ENCODE peak calls at places on chromosome 22, in six cellular contexts. One of them, this sample, is unnamed.

GRCh38 chr22:19607198-19608113 is 83.2 kb upstream of the CLDN5 start:
- DNase-seq in epithelial cell of proximal tubule: no peak
- DNase-seq in heart left ventricle: no peak
- DNase-seq in ovary: peak; percentile 47
- DNase-seq in substantia nigra: no peak
- DNase-seq in T follicular helper cell: peak; percentile 33
- DNase-seq in this sample: no peak

GRCh38 chr22:19059481-19060278 is 62.5 kb downstream of the DGCR2 start:
- DNase-seq in T follicular helper cell: no peak
- DNase-seq in ovary: no peak
- DNase-seq in epithelial cell of proximal tubule: no peak
- DNase-seq in substantia nigra: no peak
- DNase-seq in heart left ventricle: no peak
- DNase-seq in this sample: peak; percentile 41

GRCh38 chr22:24219750-24220149 is 25.1 kb downstream of the GGT5 start:
- DNase-seq in ovary: no peak
- DNase-seq in epithelial cell of proximal tubule: no peak
- DNase-seq in substantia nigra: no peak
- DNase-seq in heart left ventricle: no peak
- DNase-seq in T follicular helper cell: no peak
- DNase-seq in this sample: no peak

GRCh38 chr22:46355369-46355995 is 20.0 kb downstream of the TRMU start:
- DNase-seq in ovary: peak; percentile 56
- DNase-seq in epithelial cell of proximal tubule: no peak
- DNase-seq in heart left ventricle: peak; percentile 74
- DNase-seq in substantia nigra: no peak
- DNase-seq in T follicular helper cell: peak; percentile 31
- DNase-seq in this sample: peak; percentile 76

GRCh38 chr22:26590525-26590858 is 560 bp upstream of the TPST2 start:
- DNase-seq in T follicular helper cell: no peak
- DNase-seq in heart left ventricle: no peak
- DNase-seq in ovary: no peak
- DNase-seq in substantia nigra: no peak
- DNase-seq in epithelial cell of proximal tubule: no peak
- DNase-seq in this sample: no peak

GRCh38 chr22:29290061-29290460 is 16.4 kb upstream of the GAS2L1 start:
- DNase-seq in epithelial cell of proximal tubule: no peak
- DNase-seq in T follicular helper cell: no peak
- DNase-seq in heart left ventricle: no peak
- DNase-seq in ovary: no peak
- DNase-seq in substantia nigra: no peak
- DNase-seq in this sample: no peak

GRCh38 chr22:49433717-49434611 is 393.7 kb downstream of the BRD1 start:
- DNase-seq in heart left ventricle: no peak
- DNase-seq in T follicular helper cell: no peak
- DNase-seq in ovary: no peak
- DNase-seq in epithelial cell of proximal tubule: no peak
- DNase-seq in substantia nigra: no peak
- DNase-seq in this sample: no peak

GRCh38 chr22:39665229-39665628 is 94.7 kb downstream of the CACNA1I start:
- DNase-seq in substantia nigra: no peak
- DNase-seq in heart left ventricle: no peak
- DNase-seq in ovary: no peak
- DNase-seq in T follicular helper cell: no peak
- DNase-seq in epithelial cell of proximal tubule: no peak
- DNase-seq in this sample: no peak

GRCh38 chr22:50490531-50491308 is 4.1 kb downstream of the MIOX start:
- DNase-seq in substantia nigra: no peak
- DNase-seq in epithelial cell of proximal tubule: no peak
- DNase-seq in T follicular helper cell: no peak
- DNase-seq in ovary: no peak
- DNase-seq in heart left ventricle: no peak
- DNase-seq in this sample: no peak

GRCh38 chr22:31876156-31877035 is 67.9 kb upstream of the YWHAH start:
- DNase-seq in substantia nigra: no peak
- DNase-seq in ovary: no peak
- DNase-seq in heart left ventricle: no peak
- DNase-seq in T follicular helper cell: no peak
- DNase-seq in epithelial cell of proximal tubule: no peak
- DNase-seq in this sample: no peak

GRCh38 chr22:19772673-19773469 is 12.3 kb downstream of the TBX1 start:
- DNase-seq in heart left ventricle: no peak
- DNase-seq in substantia nigra: no peak
- DNase-seq in epithelial cell of proximal tubule: no peak
- DNase-seq in T follicular helper cell: no peak
- DNase-seq in ovary: no peak
- DNase-seq in this sample: no peak

GRCh38 chr22:40485813-40486610 is 115.6 kb downstream of the SGSM3 start:
- DNase-seq in substantia nigra: no peak
- DNase-seq in ovary: no peak
- DNase-seq in T follicular helper cell: no peak
- DNase-seq in epithelial cell of proximal tubule: no peak
- DNase-seq in heart left ventricle: no peak
- DNase-seq in this sample: no peak

GRCh38 chr22:28111501-28111900 is 192.4 kb upstream of the PITPNB start:
- DNase-seq in T follicular helper cell: no peak
- DNase-seq in heart left ventricle: no peak
- DNase-seq in substantia nigra: no peak
- DNase-seq in ovary: no peak
- DNase-seq in epithelial cell of proximal tubule: no peak
- DNase-seq in this sample: no peak

GRCh38 chr22:39514373-39514973 is 5.9 kb upstream of the ATF4 start:
- DNase-seq in substantia nigra: peak; percentile 23
- DNase-seq in ovary: peak; percentile 64
- DNase-seq in heart left ventricle: no peak
- DNase-seq in T follicular helper cell: no peak
- DNase-seq in epithelial cell of proximal tubule: no peak
- DNase-seq in this sample: no peak

This sample was measured in ureter.